ENCODE peak calls at places on chromosomes 11 and 22, in four cellular contexts. K, P, O and X are unnamed samples.

GRCh38 chr11:120019191-120019590 is 118.7 kb downstream of the TRIM29 start:
- DNase-seq in O (no peak), K (no peak), P (no peak), X (no peak)

GRCh38 chr22:35212020-35212419 is 45.3 kb upstream of the HMGXB4 start:
- DNase-seq in P (no peak), K (peak), O (peak), X (no peak)

GRCh38 chr11:88231894-88232482 is 56.7 kb upstream of the RAB38 start:
- DNase-seq in P (no peak), K (peak), O (peak), X (no peak)

GRCh38 chr22:40114411-40114810 is 63.3 kb upstream of the TNRC6B start:
- DNase-seq in K (no peak), O (no peak), P (no peak), X (no peak)

GRCh38 chr11:13335319-13335718 is 57.7 kb downstream of the BMAL1 start:
- DNase-seq in P (peak), K (peak), O (peak), X (peak)

GRCh38 chr22:39718206-39718605 is 147.7 kb downstream of the CACNA1I start:
- DNase-seq in O (no peak), K (no peak), P (no peak), X (no peak)

GRCh38 chr11:122604626-122605025 is 50.9 kb upstream of the UBASH3B start:
- DNase-seq in K (no peak), O (no peak), P (no peak), X (no peak)

GRCh38 chr22:24727218-24727851 is 47.2 kb downstream of the PIWIL3 start:
- DNase-seq in O (peak), K (peak), P (no peak), X (no peak)

GRCh38 chr11:78318321-78318720 is 99.3 kb downstream of the GAB2 start:
- DNase-seq in K (no peak), O (no peak), P (no peak), X (no peak)

GRCh38 chr11:46912526-46913150 is 5.7 kb downstream of the LRP4 start:
- DNase-seq in P (peak), O (peak), K (no peak), X (peak)

GRCh38 chr11:87453531-87454089 is 415.9 kb downstream of the TMEM135 start:
- DNase-seq in K (no peak), P (no peak), O (no peak), X (no peak)

GRCh38 chr11:77580712-77581337 is 8.9 kb upstream of the AQP11 start:
- DNase-seq in O (peak), K (peak), P (no peak), X (no peak)

GRCh38 chr11:116576523-116576922 is 196.3 kb downstream of the BUD13 start:
- DNase-seq in P (no peak), K (no peak), O (no peak), X (no peak)

GRCh38 chr11:69666261-69666660 is 8.9 kb downstream of the LTO1 start:
- DNase-seq in O (no peak), P (no peak), K (no peak), X (no peak)

GRCh38 chr11:96508861-96509260 is 119.0 kb downstream of the JRKL start:
- DNase-seq in O (no peak), P (no peak), K (no peak), X (no peak)

GRCh38 chr22:23553438-23553837 is 26.7 kb downstream of the IGLL1 start:
- DNase-seq in K (no peak), P (no peak), O (no peak), X (no peak)

GRCh38 chr11:94809251-94809650 is 41.1 kb downstream of the AMOTL1 start:
- DNase-seq in P (no peak), K (peak), O (peak), X (no peak)

GRCh38 chr22:25970348-25970995 is 198.8 kb upstream of the SEZ6L start:
- DNase-seq in K (no peak), O (no peak), P (no peak), X (peak)

GRCh38 chr11:46302866-46303265 is 25.4 kb downstream of the CREB3L1 start:
- DNase-seq in O (no peak), K (no peak), P (no peak), X (no peak)

GRCh38 chr11:11620251-11620965 is 1.4 kb downstream of the GALNT18 start:
- DNase-seq in P (peak), K (peak), O (peak), X (peak)

GRCh38 chr11:18798941-18799469 is 7.4 kb upstream of the PTPN5 start:
- DNase-seq in O (no peak), P (no peak), K (no peak), X (no peak)

GRCh38 chr22:40325315-40325714 is 21.0 kb upstream of the ADSL start:
- DNase-seq in O (no peak), K (no peak), P (no peak), X (no peak)

GRCh38 chr22:28426346-28427132 is 253.1 kb downstream of the TTC28 start:
- DNase-seq in P (no peak), O (no peak), K (peak), X (no peak)

GRCh38 chr11:86816251-86816726 is 15.9 kb downstream of the PRSS23 start:
- DNase-seq in K (peak), P (no peak), O (peak), X (no peak)

GRCh38 chr11:47992959-47993820 is 12.8 kb downstream of the PTPRJ start:
- DNase-seq in O (peak), K (peak), P (no peak), X (no peak)

GRCh38 chr11:94934362-94934761 is 39.0 kb downstream of the CWC15 start:
- DNase-seq in K (peak), O (peak), P (no peak), X (peak)

GRCh38 chr11:13183094-13183825 is 94.3 kb upstream of the BMAL1 start:
- DNase-seq in K (peak), O (peak), P (no peak), X (no peak)

GRCh38 chr11:36703055-36703404 is 105.0 kb upstream of the RAG2 start:
- DNase-seq in K (no peak), P (no peak), O (no peak), X (no peak)

GRCh38 chr11:72607101-72607468 is 67.1 kb downstream of the PDE2A start:
- DNase-seq in P (no peak), K (no peak), O (no peak), X (no peak)

GRCh38 chr11:78045851-78046485 is 17.7 kb upstream of the THRSP start:
- DNase-seq in O (peak), K (peak), P (peak), X (peak)

GRCh38 chr11:69241075-69241740 is 52.7 kb upstream of the MYEOV start:
- DNase-seq in P (no peak), O (no peak), K (no peak), X (peak)

GRCh38 chr11:79616392-79616831 is 175.6 kb upstream of the TENM4 start:
- DNase-seq in K (no peak), O (no peak), P (no peak), X (no peak)

DNA sequence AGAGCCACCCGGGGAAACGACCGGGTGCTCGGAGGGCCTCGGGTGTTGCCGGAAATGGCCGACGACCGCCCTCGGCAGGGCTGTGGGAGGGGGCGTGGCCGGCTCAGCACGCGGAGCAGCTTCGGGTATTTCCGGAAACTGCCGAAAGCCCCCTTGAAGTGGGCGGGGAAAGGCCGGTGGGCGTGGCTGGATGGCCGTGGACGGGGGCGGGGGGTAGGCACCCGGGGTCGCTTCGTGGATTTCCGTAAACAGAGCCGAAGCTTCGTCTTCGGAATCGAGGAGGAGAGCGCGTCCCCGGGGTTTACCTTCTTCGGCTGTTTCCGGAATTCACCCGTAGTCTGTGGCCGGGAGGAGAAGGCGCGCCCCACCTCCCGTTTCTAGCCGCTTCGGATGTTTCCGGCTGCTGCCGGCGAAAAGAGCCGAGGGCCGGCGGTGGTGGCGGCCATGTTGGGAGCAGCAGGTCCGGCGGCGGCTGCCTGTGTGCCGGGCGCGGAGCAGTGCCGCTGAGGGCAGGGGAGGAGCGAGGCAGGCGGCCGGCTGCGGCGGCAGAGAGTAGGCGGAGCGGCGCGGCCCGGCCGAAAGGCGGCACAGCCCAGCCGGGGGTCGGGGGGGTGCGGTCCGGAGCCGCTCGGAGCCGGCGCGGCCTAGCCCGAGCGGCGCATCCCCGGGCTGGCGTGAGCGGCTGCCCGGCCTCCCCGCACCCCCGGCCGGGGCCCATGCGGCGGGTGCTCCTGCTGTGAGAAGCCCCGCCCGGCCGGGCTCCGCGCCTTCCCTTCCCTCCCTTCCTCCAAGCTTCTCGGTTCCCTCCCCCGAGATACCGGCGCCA is at the start of gene MARK2:
- DNase-seq in O (peak), P (peak), K (peak), X (peak)
- H3K23ac ChIP-seq in O (no peak), P (no peak), K (peak), X (no peak)

GRCh38 chr22:42134033-42135020 is 3.7 kb upstream of the CYP2D6 start:
- DNase-seq in P (no peak), K (no peak), O (no peak), X (no peak)

GRCh38 chr22:42127606-42128005 is 3.0 kb downstream of the CYP2D6 start:
- DNase-seq in O (no peak), K (no peak), P (no peak), X (no peak)

GRCh38 chr22:42132457-42132856 is 1.8 kb upstream of the CYP2D6 start:
- DNase-seq in P (no peak), O (no peak), K (no peak), X (no peak)

DNA sequence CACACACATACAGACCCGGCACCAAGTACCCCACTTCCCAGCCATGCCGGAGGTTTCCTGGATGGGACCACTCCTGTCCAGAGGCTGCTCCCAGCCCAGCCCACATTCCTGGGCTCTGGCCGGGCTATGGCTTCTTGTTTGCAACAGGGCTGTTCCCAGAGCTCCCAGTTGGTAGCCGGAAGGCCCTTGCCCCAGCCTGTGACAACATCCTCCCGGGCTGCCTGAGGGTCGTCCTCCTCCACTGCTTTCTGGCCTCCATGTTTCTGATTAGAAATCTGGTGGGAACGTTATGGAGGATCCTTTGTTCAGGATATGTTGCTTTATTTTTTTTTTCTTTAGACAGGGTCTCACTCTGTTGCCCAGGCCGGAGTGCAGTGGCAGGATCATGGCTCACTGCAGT is 952 bp upstream of the CYP2D6 start:
- DNase-seq in O (no peak), K (no peak), P (no peak), X (no peak)
- H3K23ac ChIP-seq in O (no peak), K (no peak), P (no peak), X (no peak)

DNA sequence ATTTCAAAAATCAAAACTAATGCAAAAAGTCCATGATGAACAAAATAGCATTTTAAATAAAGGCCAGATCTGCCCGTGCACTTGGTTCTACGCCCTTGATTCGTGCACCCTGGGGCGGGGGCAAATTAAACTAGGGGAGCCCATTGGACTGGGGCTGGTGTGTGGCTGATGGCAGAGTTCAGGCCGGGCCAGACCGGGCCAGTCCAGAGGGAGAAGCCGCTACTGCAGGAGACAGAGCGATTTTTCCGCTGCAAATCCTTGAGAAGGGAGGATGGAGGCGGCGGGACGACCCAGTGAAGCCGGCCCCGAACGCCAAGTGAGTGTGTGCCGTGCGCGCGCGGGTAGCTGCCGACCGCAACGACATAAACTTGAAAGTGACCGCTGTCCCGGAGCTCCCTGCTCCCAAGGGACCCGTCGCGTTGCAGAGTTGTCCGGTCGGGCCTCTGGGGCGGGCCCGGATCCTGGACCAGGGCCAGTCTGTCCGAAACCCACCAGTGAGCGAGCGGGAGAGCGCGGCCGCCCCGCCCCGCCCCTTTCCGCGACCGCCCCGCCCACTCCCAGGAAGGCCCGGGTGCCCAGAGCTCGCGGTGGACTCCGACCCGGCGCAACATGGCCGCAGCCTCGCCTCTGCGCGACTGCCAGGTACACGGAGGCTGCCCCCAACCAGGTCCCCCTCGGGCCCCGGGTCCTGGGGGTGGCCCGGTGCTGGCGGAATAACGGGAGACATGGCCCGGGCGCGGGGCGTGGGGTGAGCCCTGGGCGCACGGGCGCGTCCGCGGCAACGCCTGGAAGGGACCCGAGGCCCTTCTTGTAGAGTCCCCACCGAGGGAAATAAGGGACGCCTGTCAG is at the start of gene TTC38:
- DNase-seq in K (peak), P (peak), O (peak), X (peak)
- H3K23ac ChIP-seq in K (peak), P (no peak), O (no peak), X (no peak)

GRCh38 chr11:64031001-64031400 is 4.7 kb upstream of the FLRT1 start:
- DNase-seq in O (no peak), P (no peak), K (no peak), X (no peak)

GRCh38 chr11:64028398-64029115 is 7.2 kb upstream of the FLRT1 start:
- DNase-seq in P (peak), K (no peak), O (peak), X (peak)

GRCh38 chr11:64025205-64025604 is 10.5 kb upstream of the FLRT1 start:
- DNase-seq in K (no peak), O (no peak), P (peak), X (peak)

GRCh38 chr11:64026575-64027213 is 9.0 kb upstream of the FLRT1 start:
- DNase-seq in P (no peak), K (no peak), O (no peak), X (no peak)

DNA sequence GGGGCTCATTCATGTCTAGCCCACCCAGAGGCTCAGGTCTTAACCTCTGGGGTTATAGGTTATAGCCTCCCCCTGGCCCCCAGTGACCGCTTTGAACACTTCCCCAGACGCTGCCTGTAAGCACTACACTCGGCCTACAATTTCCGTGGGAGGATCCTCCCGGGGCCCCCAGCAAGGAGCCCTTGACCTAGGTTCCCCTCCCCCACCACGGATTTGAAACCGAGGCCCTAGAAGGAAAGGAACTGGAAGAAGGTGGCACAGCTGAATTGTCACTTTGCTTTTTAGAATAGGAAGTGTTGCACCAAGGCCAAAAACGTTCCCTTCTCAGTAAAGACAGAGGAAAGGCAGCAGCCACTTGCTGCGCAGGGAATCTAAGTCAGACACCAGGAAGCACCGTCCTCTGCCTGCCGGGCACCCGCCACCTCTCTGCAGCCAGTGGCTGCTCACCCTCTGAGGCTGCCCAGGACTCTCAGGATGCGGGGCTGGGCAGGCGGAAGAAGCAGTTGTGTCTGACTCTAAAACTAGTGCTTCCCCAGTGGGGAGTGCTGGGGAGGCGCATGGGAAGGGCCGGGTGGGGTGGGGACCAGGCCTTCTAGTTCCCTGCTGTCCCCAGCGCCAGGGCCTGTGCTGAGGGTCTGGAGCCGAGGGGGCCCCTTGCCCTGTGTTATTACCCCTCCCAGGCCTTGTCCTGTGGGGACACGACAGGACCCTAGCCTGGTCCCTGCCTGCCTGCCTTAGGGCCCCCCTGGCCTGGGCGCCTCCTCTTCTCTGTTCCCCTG is 7.9 kb upstream of the FLRT1 start:
- DNase-seq in K (no peak), O (no peak), P (no peak), X (no peak)
- H3K23ac ChIP-seq in K (no peak), O (no peak), P (no peak), X (no peak)